ENCODE peak calls at places on chromosomes 12 and 14, in six cellular contexts. One of them, this sample, is unnamed.

GRCh38 chr12:6827982-6828670 is at the start of gene P3H3:
- DNase-seq in Daoy: peak
- DNase-seq in heart right ventricle: peak
- DNase-seq in stimulated activated CD8-positive, alpha-beta memory T cell treated with anti-CD3 and anti-CD28 coated beads, Interleukin-15, amount 100 ng/mL, for 1 hour: no peak
- DNase-seq in chondrocyte: no peak
- DNase-seq in small intestine: no peak
- DNase-seq in this sample: peak

GRCh38 chr12:111437816-111438454 is 32.2 kb downstream of the SH2B3 start:
- DNase-seq in small intestine: no peak
- DNase-seq in chondrocyte: no peak
- DNase-seq in stimulated activated CD8-positive, alpha-beta memory T cell treated with anti-CD3 and anti-CD28 coated beads, Interleukin-15, amount 100 ng/mL, for 1 hour: no peak
- DNase-seq in heart right ventricle: no peak
- DNase-seq in Daoy: peak
- DNase-seq in this sample: no peak

GRCh38 chr14:55926007-55926406 is 192.2 kb upstream of the PELI2 start:
- DNase-seq in chondrocyte: no peak
- DNase-seq in Daoy: no peak
- DNase-seq in stimulated activated CD8-positive, alpha-beta memory T cell treated with anti-CD3 and anti-CD28 coated beads, Interleukin-15, amount 100 ng/mL, for 1 hour: no peak
- DNase-seq in heart right ventricle: no peak
- DNase-seq in small intestine: no peak
- DNase-seq in this sample: peak

GRCh38 chr12:109092484-109093021 is 719 bp downstream of the ALKBH2 start:
- DNase-seq in stimulated activated CD8-positive, alpha-beta memory T cell treated with anti-CD3 and anti-CD28 coated beads, Interleukin-15, amount 100 ng/mL, for 1 hour: no peak
- DNase-seq in small intestine: no peak
- DNase-seq in chondrocyte: no peak
- DNase-seq in heart right ventricle: no peak
- DNase-seq in Daoy: no peak
- DNase-seq in this sample: no peak

GRCh38 chr12:122216445-122216844 is 9.4 kb downstream of the DIABLO start:
- DNase-seq in Daoy: no peak
- DNase-seq in chondrocyte: no peak
- DNase-seq in heart right ventricle: no peak
- DNase-seq in small intestine: no peak
- DNase-seq in stimulated activated CD8-positive, alpha-beta memory T cell treated with anti-CD3 and anti-CD28 coated beads, Interleukin-15, amount 100 ng/mL, for 1 hour: no peak
- DNase-seq in this sample: no peak

GRCh38 chr14:103854822-103855733 is 7.7 kb upstream of the PPP1R13B start:
- DNase-seq in small intestine: no peak
- DNase-seq in chondrocyte: peak
- DNase-seq in stimulated activated CD8-positive, alpha-beta memory T cell treated with anti-CD3 and anti-CD28 coated beads, Interleukin-15, amount 100 ng/mL, for 1 hour: no peak
- DNase-seq in heart right ventricle: peak
- DNase-seq in Daoy: no peak
- DNase-seq in this sample: peak

GRCh38 chr14:49594347-49595089 is 4.2 kb upstream of the LRR1 start:
- DNase-seq in Daoy: no peak
- DNase-seq in small intestine: peak
- DNase-seq in stimulated activated CD8-positive, alpha-beta memory T cell treated with anti-CD3 and anti-CD28 coated beads, Interleukin-15, amount 100 ng/mL, for 1 hour: no peak
- DNase-seq in heart right ventricle: no peak
- DNase-seq in chondrocyte: no peak
- DNase-seq in this sample: no peak

GRCh38 chr12:87827638-87828264 is 201.4 kb downstream of the C12orf50 start:
- DNase-seq in heart right ventricle: no peak
- DNase-seq in small intestine: peak
- DNase-seq in stimulated activated CD8-positive, alpha-beta memory T cell treated with anti-CD3 and anti-CD28 coated beads, Interleukin-15, amount 100 ng/mL, for 1 hour: no peak
- DNase-seq in chondrocyte: no peak
- DNase-seq in Daoy: peak
- DNase-seq in this sample: no peak

GRCh38 chr12:57481671-57482070 is 2.0 kb upstream of the ARHGAP9 start:
- DNase-seq in Daoy: no peak
- DNase-seq in heart right ventricle: no peak
- DNase-seq in chondrocyte: no peak
- DNase-seq in stimulated activated CD8-positive, alpha-beta memory T cell treated with anti-CD3 and anti-CD28 coated beads, Interleukin-15, amount 100 ng/mL, for 1 hour: no peak
- DNase-seq in small intestine: no peak
- DNase-seq in this sample: no peak

GRCh38 chr14:104343690-104344640 is 205.6 kb downstream of the KIF26A start:
- DNase-seq in heart right ventricle: no peak
- DNase-seq in small intestine: no peak
- DNase-seq in Daoy: no peak
- DNase-seq in stimulated activated CD8-positive, alpha-beta memory T cell treated with anti-CD3 and anti-CD28 coated beads, Interleukin-15, amount 100 ng/mL, for 1 hour: no peak
- DNase-seq in chondrocyte: no peak
- DNase-seq in this sample: no peak

GRCh38 chr14:74348735-74349463 is 628 bp downstream of the VRTN start:
- DNase-seq in small intestine: no peak
- DNase-seq in chondrocyte: peak
- DNase-seq in heart right ventricle: no peak
- DNase-seq in Daoy: no peak
- DNase-seq in stimulated activated CD8-positive, alpha-beta memory T cell treated with anti-CD3 and anti-CD28 coated beads, Interleukin-15, amount 100 ng/mL, for 1 hour: no peak
- DNase-seq in this sample: no peak

GRCh38 chr12:13278249-13278787 is 81.8 kb downstream of the EMP1 start:
- DNase-seq in chondrocyte: no peak
- DNase-seq in Daoy: peak
- DNase-seq in small intestine: peak
- DNase-seq in heart right ventricle: peak
- DNase-seq in stimulated activated CD8-positive, alpha-beta memory T cell treated with anti-CD3 and anti-CD28 coated beads, Interleukin-15, amount 100 ng/mL, for 1 hour: peak
- DNase-seq in this sample: peak

GRCh38 chr14:36513012-36513420 is 7.0 kb downstream of the NKX2-1 start:
- DNase-seq in heart right ventricle: no peak
- DNase-seq in small intestine: no peak
- DNase-seq in Daoy: peak
- DNase-seq in stimulated activated CD8-positive, alpha-beta memory T cell treated with anti-CD3 and anti-CD28 coated beads, Interleukin-15, amount 100 ng/mL, for 1 hour: no peak
- DNase-seq in chondrocyte: no peak
- DNase-seq in this sample: peak

GRCh38 chr14:20688167-20688839 is at the start of gene ANG:
- DNase-seq in chondrocyte: no peak
- DNase-seq in heart right ventricle: no peak
- DNase-seq in small intestine: no peak
- DNase-seq in stimulated activated CD8-positive, alpha-beta memory T cell treated with anti-CD3 and anti-CD28 coated beads, Interleukin-15, amount 100 ng/mL, for 1 hour: no peak
- DNase-seq in Daoy: no peak
- DNase-seq in this sample: no peak

GRCh38 chr12:95218164-95218851 is 701 bp downstream of the VEZT start:
- DNase-seq in stimulated activated CD8-positive, alpha-beta memory T cell treated with anti-CD3 and anti-CD28 coated beads, Interleukin-15, amount 100 ng/mL, for 1 hour: peak
- DNase-seq in Daoy: no peak
- DNase-seq in small intestine: no peak
- DNase-seq in heart right ventricle: no peak
- DNase-seq in chondrocyte: no peak
- DNase-seq in this sample: no peak

GRCh38 chr12:8556748-8557147 is 16.0 kb upstream of the CLEC4E start:
- DNase-seq in small intestine: no peak
- DNase-seq in stimulated activated CD8-positive, alpha-beta memory T cell treated with anti-CD3 and anti-CD28 coated beads, Interleukin-15, amount 100 ng/mL, for 1 hour: no peak
- DNase-seq in heart right ventricle: no peak
- DNase-seq in Daoy: no peak
- DNase-seq in chondrocyte: no peak
- DNase-seq in this sample: no peak

GRCh38 chr14:63692309-63693020 is 35.4 kb downstream of the SGPP1 start:
- DNase-seq in Daoy: no peak
- DNase-seq in chondrocyte: no peak
- DNase-seq in stimulated activated CD8-positive, alpha-beta memory T cell treated with anti-CD3 and anti-CD28 coated beads, Interleukin-15, amount 100 ng/mL, for 1 hour: no peak
- DNase-seq in small intestine: no peak
- DNase-seq in heart right ventricle: no peak
- DNase-seq in this sample: no peak

GRCh38 chr12:45730116-45730841 is 773 bp downstream of the ARID2 start:
- DNase-seq in small intestine: peak
- DNase-seq in heart right ventricle: peak
- DNase-seq in chondrocyte: no peak
- DNase-seq in Daoy: peak
- DNase-seq in stimulated activated CD8-positive, alpha-beta memory T cell treated with anti-CD3 and anti-CD28 coated beads, Interleukin-15, amount 100 ng/mL, for 1 hour: peak
- DNase-seq in this sample: peak

GRCh38 chr14:67738740-67739504 is 37.2 kb downstream of the RDH12 start:
- DNase-seq in stimulated activated CD8-positive, alpha-beta memory T cell treated with anti-CD3 and anti-CD28 coated beads, Interleukin-15, amount 100 ng/mL, for 1 hour: no peak
- DNase-seq in heart right ventricle: peak
- DNase-seq in Daoy: peak
- DNase-seq in chondrocyte: no peak
- DNase-seq in small intestine: peak
- DNase-seq in this sample: no peak

GRCh38 chr12:130124106-130124505 is 38.2 kb upstream of the FZD10 start:
- DNase-seq in chondrocyte: no peak
- DNase-seq in heart right ventricle: no peak
- DNase-seq in small intestine: no peak
- DNase-seq in Daoy: no peak
- DNase-seq in stimulated activated CD8-positive, alpha-beta memory T cell treated with anti-CD3 and anti-CD28 coated beads, Interleukin-15, amount 100 ng/mL, for 1 hour: no peak
- DNase-seq in this sample: no peak

GRCh38 chr12:122203301-122203967 is at the start of gene B3GNT4:
- DNase-seq in stimulated activated CD8-positive, alpha-beta memory T cell treated with anti-CD3 and anti-CD28 coated beads, Interleukin-15, amount 100 ng/mL, for 1 hour: peak
- DNase-seq in Daoy: peak
- DNase-seq in heart right ventricle: peak
- DNase-seq in chondrocyte: no peak
- DNase-seq in small intestine: peak
- DNase-seq in this sample: peak

GRCh38 chr12:119153477-119154434 is 25.0 kb upstream of the HSPB8 start:
- DNase-seq in heart right ventricle: peak
- DNase-seq in chondrocyte: no peak
- DNase-seq in Daoy: peak
- DNase-seq in small intestine: peak
- DNase-seq in stimulated activated CD8-positive, alpha-beta memory T cell treated with anti-CD3 and anti-CD28 coated beads, Interleukin-15, amount 100 ng/mL, for 1 hour: no peak
- DNase-seq in this sample: no peak

GRCh38 chr14:104515811-104516780 is 63.5 kb upstream of the C14orf180 start:
- DNase-seq in stimulated activated CD8-positive, alpha-beta memory T cell treated with anti-CD3 and anti-CD28 coated beads, Interleukin-15, amount 100 ng/mL, for 1 hour: no peak
- DNase-seq in small intestine: no peak
- DNase-seq in heart right ventricle: no peak
- DNase-seq in Daoy: peak
- DNase-seq in chondrocyte: no peak
- DNase-seq in this sample: no peak

GRCh38 chr14:86430807-86431206 is 900.9 kb downstream of the FLRT2 start:
- DNase-seq in chondrocyte: no peak
- DNase-seq in small intestine: no peak
- DNase-seq in heart right ventricle: no peak
- DNase-seq in Daoy: no peak
- DNase-seq in stimulated activated CD8-positive, alpha-beta memory T cell treated with anti-CD3 and anti-CD28 coated beads, Interleukin-15, amount 100 ng/mL, for 1 hour: no peak
- DNase-seq in this sample: no peak

GRCh38 chr12:12685305-12685704 is 10.7 kb downstream of the GPR19 start:
- DNase-seq in small intestine: no peak
- DNase-seq in chondrocyte: no peak
- DNase-seq in stimulated activated CD8-positive, alpha-beta memory T cell treated with anti-CD3 and anti-CD28 coated beads, Interleukin-15, amount 100 ng/mL, for 1 hour: no peak
- DNase-seq in heart right ventricle: no peak
- DNase-seq in Daoy: no peak
- DNase-seq in this sample: peak

GRCh38 chr12:92928431-92928961 is 599 bp downstream of the EEA1 start:
- DNase-seq in chondrocyte: no peak
- DNase-seq in Daoy: peak
- DNase-seq in stimulated activated CD8-positive, alpha-beta memory T cell treated with anti-CD3 and anti-CD28 coated beads, Interleukin-15, amount 100 ng/mL, for 1 hour: peak
- DNase-seq in small intestine: peak
- DNase-seq in heart right ventricle: peak
- DNase-seq in this sample: peak

GRCh38 chr14:68449565-68450295 is 343.1 kb downstream of the ZFP36L1 start:
- DNase-seq in heart right ventricle: no peak
- DNase-seq in chondrocyte: no peak
- DNase-seq in stimulated activated CD8-positive, alpha-beta memory T cell treated with anti-CD3 and anti-CD28 coated beads, Interleukin-15, amount 100 ng/mL, for 1 hour: no peak
- DNase-seq in small intestine: no peak
- DNase-seq in Daoy: no peak
- DNase-seq in this sample: peak